ENCODE peak calls at places on chromosomes 2 and 18, in six cellular contexts. L, W, O, S, A and K are unnamed samples.
A peak's percentile ranks its signal among the peaks of the same experiment; 100 is the strongest.

GRCh38 chr2:166417669-166418068 is 41.9 kb upstream of the SCN9A start:
- DNase-seq in A (no peak), L (no peak), O (no peak), W (peak; percentile 79), S (no peak), K (peak; percentile 74)

GRCh38 chr2:180763249-180763989 is 217.0 kb upstream of the UBE2E3 start:
- DNase-seq in L (no peak), W (no peak), O (no peak), A (no peak), S (no peak), K (no peak)

GRCh38 chr18:27843783-27844415 is 333.0 kb downstream of the CDH2 start:
- DNase-seq in W (peak; percentile 48), L (no peak), S (no peak), A (no peak), O (no peak), K (peak; percentile 27)

GRCh38 chr2:46339676-46340459 is 42.7 kb downstream of the EPAS1 start:
- DNase-seq in W (peak; percentile 61), A (no peak), S (no peak), L (no peak), O (no peak), K (no peak)

GRCh38 chr2:174888136-174888535 is 117.0 kb downstream of the CHN1 start:
- DNase-seq in O (no peak), A (no peak), S (no peak), L (no peak), W (peak; percentile 38), K (peak; percentile 59)

GRCh38 chr18:449374-449773 is 51.1 kb downstream of the COLEC12 start:
- DNase-seq in O (no peak), S (no peak), L (peak; percentile 77), W (no peak), A (no peak), K (no peak)

GRCh38 chr2:191321861-191322662 is 76.9 kb downstream of the MYO1B start:
- DNase-seq in L (no peak), S (no peak), O (no peak), A (no peak), W (peak; percentile 69), K (no peak)

GRCh38 chr2:190592831-190593230 is 56.1 kb upstream of the NAB1 start:
- DNase-seq in A (no peak), S (no peak), O (no peak), W (no peak), L (no peak), K (peak; percentile 27)

GRCh38 chr18:51666717-51667320 is 469.3 kb upstream of the MEX3C start:
- DNase-seq in L (no peak), W (no peak), A (peak; percentile 72), O (no peak), S (no peak), K (no peak)